ENCODE peak calls at places on chromosomes 16 and 17, in eight cellular contexts. J is stimulated activated CD4-positive, alpha-beta T cell treated with anti-CD3 and anti-CD28 coated beads, Interleukin-4, amount 100 ng/mL, for 24 hours; V is activated CD8-positive, alpha-beta memory T cell treated with anti-CD3 and anti-CD28 coated beads for 1 hour; B is RWPE2; L is aorta; X is heart left ventricle; O is progenitor cell of endocrine pancreas; I is NCI-H446 treated with DMSO at 0.1 percent for 48 hours. C is an unnamed sample.

GRCh38 chr17:75783069-75783783 is 1.4 kb upstream of the UNK start:
- DNase-seq in L (no peak), J (no peak), I (no peak), B (no peak), V (no peak), O (no peak), X (no peak), C (peak)

GRCh38 chr17:7019839-7020519 is 2.9 kb upstream of the BCL6B start:
- DNase-seq in J (no peak), B (no peak), O (no peak), L (no peak), V (no peak), X (peak), I (no peak), C (no peak)

GRCh38 chr17:29154516-29155234 is 25.5 kb downstream of the MYO18A start:
- DNase-seq in L (peak), X (peak), V (no peak), B (no peak), I (no peak), J (peak), O (no peak), C (no peak)

GRCh38 chr16:84207266-84207665 is 16.3 kb downstream of the ADAD2 start:
- DNase-seq in V (no peak), X (no peak), O (no peak), L (no peak), B (no peak), J (no peak), I (no peak), C (no peak)

GRCh38 chr16:50718061-50718760 is 23.7 kb upstream of the CYLD start:
- DNase-seq in X (no peak), I (no peak), J (no peak), B (no peak), O (no peak), L (no peak), V (no peak), C (no peak)

GRCh38 chr17:50649042-50649908 is 14.6 kb downstream of the ABCC3 start:
- DNase-seq in L (no peak), X (no peak), O (no peak), I (no peak), V (no peak), J (no peak), B (no peak), C (peak)

GRCh38 chr16:2284001-2284770 is 16.3 kb upstream of the RNPS1 start:
- DNase-seq in B (no peak), O (no peak), L (peak), X (no peak), J (no peak), I (no peak), V (no peak), C (no peak)

GRCh38 chr16:56233795-56234566 is 42.7 kb downstream of the GNAO1 start:
- DNase-seq in V (no peak), I (no peak), X (no peak), L (no peak), O (no peak), J (no peak), B (no peak), C (no peak)

GRCh38 chr17:15457723-15458094 is 9.7 kb downstream of the CDRT4 start:
- DNase-seq in O (no peak), V (no peak), L (no peak), I (no peak), X (no peak), J (no peak), B (no peak), C (no peak)

GRCh38 chr17:63434951-63435571 is 11.0 kb downstream of the CYB561 start:
- DNase-seq in L (peak), O (no peak), I (peak), B (peak), J (peak), X (peak), V (peak), C (peak)

GRCh38 chr16:75087040-75087979 is 29.3 kb downstream of the LDHD start:
- DNase-seq in V (no peak), I (peak), X (peak), J (no peak), O (no peak), B (no peak), L (no peak), C (no peak)

GRCh38 chr16:74563828-74564263 is 43.1 kb downstream of the GLG1 start:
- DNase-seq in V (no peak), J (peak), I (no peak), B (no peak), L (peak), X (peak), O (no peak), C (no peak)

GRCh38 chr17:69533481-69534234 is 119.2 kb downstream of the MAP2K6 start:
- DNase-seq in L (no peak), J (no peak), O (no peak), B (no peak), I (no peak), X (no peak), V (no peak), C (no peak)

GRCh38 chr16:89623511-89624232 is 10.2 kb downstream of the DPEP1 start:
- DNase-seq in B (peak), X (no peak), I (no peak), O (no peak), L (no peak), V (no peak), J (no peak), C (no peak)

GRCh38 chr17:18257747-18258355 is 687 bp downstream of the FLII start:
- DNase-seq in B (peak), J (peak), V (no peak), X (peak), L (peak), O (peak), I (no peak), C (peak)

GRCh38 chr16:74611721-74612120 is 4.8 kb upstream of the GLG1 start:
- DNase-seq in O (no peak), B (no peak), V (no peak), X (no peak), L (no peak), I (no peak), J (no peak), C (no peak)

GRCh38 chr16:85216522-85217375 is 104.5 kb upstream of the CIBAR2 start:
- DNase-seq in X (no peak), B (no peak), L (no peak), I (no peak), V (no peak), J (no peak), O (no peak), C (no peak)

GRCh38 chr17:9880582-9880999 is 24.5 kb downstream of the RCVRN start:
- DNase-seq in X (no peak), B (no peak), J (no peak), I (no peak), O (no peak), V (no peak), L (no peak), C (no peak)

GRCh38 chr17:40648326-40648968 is 829 bp upstream of the SMARCE1 start:
- DNase-seq in X (no peak), I (no peak), J (no peak), B (no peak), O (no peak), L (no peak), V (no peak), C (no peak)

GRCh38 chr17:28549274-28550132 is 2.9 kb downstream of the UNC119 start:
- DNase-seq in J (peak), V (no peak), X (no peak), I (no peak), L (no peak), O (no peak), B (no peak), C (peak)

GRCh38 chr17:28811594-28812135 is 30.9 kb downstream of the FAM222B start:
- DNase-seq in X (no peak), I (no peak), O (no peak), J (peak), L (no peak), B (no peak), V (no peak), C (no peak)

GRCh38 chr17:6555331-6556120 is 829 bp downstream of the PITPNM3 start:
- DNase-seq in B (no peak), I (no peak), X (no peak), L (no peak), O (no peak), J (no peak), V (no peak), C (no peak)

GRCh38 chr17:4005296-4006164 is 41.3 kb upstream of the ATP2A3 start:
- DNase-seq in V (no peak), J (no peak), L (no peak), X (no peak), I (no peak), O (no peak), B (no peak), C (no peak)

GRCh38 chr16:12539185-12539929 is 264.3 kb downstream of the CPPED1 start:
- DNase-seq in X (no peak), I (peak), O (no peak), B (no peak), L (no peak), J (peak), V (no peak), C (no peak)

GRCh38 chr16:81611721-81612120 is 167.1 kb downstream of the CMIP start:
- DNase-seq in X (no peak), L (no peak), V (no peak), J (no peak), O (no peak), B (no peak), I (no peak), C (no peak)